ENCODE peak calls at places on chromosomes 3 and 15, in six cellular contexts. X, Y, S, N, R and O are unnamed samples.

GRCh38 chr3:88188436-88188835 is 38.7 kb downstream of the C3orf38 start:
- DNase-seq in X (no peak), Y (no peak), S (no peak), N (no peak), R (peak), O (no peak)

GRCh38 chr3:63654246-63654645 is 1.8 kb downstream of the SNTN start:
- DNase-seq in X (no peak), Y (peak), S (no peak), N (no peak), R (no peak), O (no peak)

GRCh38 chr3:133693821-133694220 is 32.1 kb upstream of the TOPBP1 start:
- DNase-seq in X (no peak), Y (no peak), S (no peak), N (no peak), R (no peak), O (no peak)

GRCh38 chr15:60546764-60547163 is 67.8 kb upstream of the ICE2 start:
- DNase-seq in X (no peak), Y (no peak), S (peak), N (no peak), R (no peak), O (no peak)

GRCh38 chr3:127652246-127652995 is 20.3 kb upstream of the ABTB1 start:
- DNase-seq in X (peak), Y (no peak), S (no peak), N (no peak), R (peak), O (no peak)

GRCh38 chr3:104956620-104957345 is 409.9 kb upstream of the ALCAM start:
- DNase-seq in X (no peak), Y (no peak), S (no peak), N (no peak), R (no peak), O (no peak)

GRCh38 chr3:14524920-14525660 is 15.1 kb downstream of the GRIP2 start:
- DNase-seq in X (no peak), Y (no peak), S (no peak), N (no peak), R (peak), O (no peak)

GRCh38 chr3:37130984-37131975 is 43.1 kb downstream of the LRRFIP2 start:
- DNase-seq in X (no peak), Y (no peak), S (no peak), N (no peak), R (no peak), O (no peak)

GRCh38 chr3:105867690-105868449 is 942 bp downstream of the CBLB start:
- DNase-seq in X (no peak), Y (no peak), S (no peak), N (no peak), R (no peak), O (peak)

GRCh38 chr3:86774082-86774691 is 216.8 kb downstream of the VGLL3 start:
- DNase-seq in X (no peak), Y (peak), S (no peak), N (no peak), R (no peak), O (no peak)